ENCODE peak calls at places on chromosome 5, in nine cellular contexts. One of them, this sample, is unnamed.

GRCh38 chr5:76165029-76165428 is 81.8 kb downstream of the SV2C start:
- DNase-seq in IMR-90: no peak
- DNase-seq in WERI-Rb-1: no peak
- DNase-seq in adrenal gland: no peak
- DNase-seq in PC-3: no peak
- DNase-seq in right lobe of liver: no peak
- DNase-seq in spleen: no peak
- DNase-seq in psoas muscle: no peak
- DNase-seq in Caco-2: no peak
- DNase-seq in this sample: no peak

GRCh38 chr5:119458911-119459632 is 6.8 kb downstream of the HSD17B4 start:
- DNase-seq in IMR-90: no peak
- DNase-seq in WERI-Rb-1: no peak
- DNase-seq in adrenal gland: no peak
- DNase-seq in PC-3: no peak
- DNase-seq in right lobe of liver: no peak
- DNase-seq in spleen: no peak
- DNase-seq in psoas muscle: no peak
- DNase-seq in Caco-2: no peak
- DNase-seq in this sample: no peak

GRCh38 chr5:171269717-171270116 is 39.3 kb upstream of the TLX3 start:
- DNase-seq in IMR-90: peak; percentile 72
- DNase-seq in WERI-Rb-1: no peak
- DNase-seq in adrenal gland: no peak
- DNase-seq in PC-3: no peak
- DNase-seq in right lobe of liver: no peak
- DNase-seq in spleen: no peak
- DNase-seq in psoas muscle: no peak
- DNase-seq in Caco-2: no peak
- DNase-seq in this sample: no peak

GRCh38 chr5:150780180-150780692 is 1.7 kb downstream of the SMIM3 start:
- DNase-seq in IMR-90: peak; percentile 79
- DNase-seq in WERI-Rb-1: no peak
- DNase-seq in adrenal gland: peak; percentile 46
- DNase-seq in PC-3: no peak
- DNase-seq in right lobe of liver: no peak
- DNase-seq in spleen: no peak
- DNase-seq in psoas muscle: peak; percentile 46
- DNase-seq in Caco-2: no peak
- DNase-seq in this sample: peak; percentile 24

GRCh38 chr5:90221947-90222346 is 187.6 kb downstream of the CETN3 start:
- DNase-seq in IMR-90: peak; percentile 16
- DNase-seq in WERI-Rb-1: no peak
- DNase-seq in adrenal gland: no peak
- DNase-seq in PC-3: peak; percentile 96
- DNase-seq in right lobe of liver: no peak
- DNase-seq in spleen: no peak
- DNase-seq in psoas muscle: no peak
- DNase-seq in Caco-2: no peak
- DNase-seq in this sample: no peak

GRCh38 chr5:153919161-153919560 is 119.5 kb downstream of the FAM114A2 start:
- DNase-seq in IMR-90: no peak
- DNase-seq in WERI-Rb-1: no peak
- DNase-seq in adrenal gland: no peak
- DNase-seq in PC-3: no peak
- DNase-seq in right lobe of liver: no peak
- DNase-seq in spleen: no peak
- DNase-seq in psoas muscle: no peak
- DNase-seq in Caco-2: no peak
- DNase-seq in this sample: no peak

GRCh38 chr5:55232194-55232984 is 1.0 kb downstream of the CCNO start:
- DNase-seq in IMR-90: no peak
- DNase-seq in WERI-Rb-1: peak; percentile 67
- DNase-seq in adrenal gland: no peak
- DNase-seq in PC-3: peak; percentile 61
- DNase-seq in right lobe of liver: no peak
- DNase-seq in spleen: peak; percentile 73
- DNase-seq in psoas muscle: no peak
- DNase-seq in Caco-2: peak; percentile 62
- DNase-seq in this sample: no peak

GRCh38 chr5:39014544-39014943 is 59.7 kb downstream of the RICTOR start:
- DNase-seq in IMR-90: peak; percentile 97
- DNase-seq in WERI-Rb-1: no peak
- DNase-seq in adrenal gland: no peak
- DNase-seq in PC-3: no peak
- DNase-seq in right lobe of liver: no peak
- DNase-seq in spleen: no peak
- DNase-seq in psoas muscle: no peak
- DNase-seq in Caco-2: no peak
- DNase-seq in this sample: no peak

GRCh38 chr5:136200130-136200529 is 7.2 kb upstream of the SMIM32 start:
- DNase-seq in IMR-90: no peak
- DNase-seq in WERI-Rb-1: no peak
- DNase-seq in adrenal gland: no peak
- DNase-seq in PC-3: no peak
- DNase-seq in right lobe of liver: no peak
- DNase-seq in spleen: no peak
- DNase-seq in psoas muscle: no peak
- DNase-seq in Caco-2: no peak
- DNase-seq in this sample: no peak

GRCh38 chr5:35990524-35990923 is 666 bp downstream of the UGT3A1 start:
- DNase-seq in IMR-90: no peak
- DNase-seq in WERI-Rb-1: peak; percentile 34
- DNase-seq in adrenal gland: no peak
- DNase-seq in PC-3: no peak
- DNase-seq in right lobe of liver: peak; percentile 76
- DNase-seq in spleen: no peak
- DNase-seq in psoas muscle: no peak
- DNase-seq in Caco-2: no peak
- DNase-seq in this sample: no peak

GRCh38 chr5:132203464-132203818 is 24.2 kb downstream of the P4HA2 start:
- DNase-seq in IMR-90: peak; percentile 56
- DNase-seq in WERI-Rb-1: no peak
- DNase-seq in adrenal gland: no peak
- DNase-seq in PC-3: no peak
- DNase-seq in right lobe of liver: no peak
- DNase-seq in spleen: no peak
- DNase-seq in psoas muscle: no peak
- DNase-seq in Caco-2: no peak
- DNase-seq in this sample: no peak

GRCh38 chr5:171162602-171163001 is 146.4 kb upstream of the TLX3 start:
- DNase-seq in IMR-90: peak; percentile 25
- DNase-seq in WERI-Rb-1: peak; percentile 75
- DNase-seq in adrenal gland: no peak
- DNase-seq in PC-3: peak; percentile 46
- DNase-seq in right lobe of liver: no peak
- DNase-seq in spleen: no peak
- DNase-seq in psoas muscle: no peak
- DNase-seq in Caco-2: peak; percentile 30
- DNase-seq in this sample: no peak

GRCh38 chr5:7714697-7715096 is 136.2 kb downstream of the CFAP90 start:
- DNase-seq in IMR-90: no peak
- DNase-seq in WERI-Rb-1: no peak
- DNase-seq in adrenal gland: no peak
- DNase-seq in PC-3: no peak
- DNase-seq in right lobe of liver: no peak
- DNase-seq in spleen: no peak
- DNase-seq in psoas muscle: no peak
- DNase-seq in Caco-2: no peak
- DNase-seq in this sample: no peak

GRCh38 chr5:140324041-140324833 is 21.3 kb upstream of the PFDN1 start:
- DNase-seq in IMR-90: peak; percentile 59
- DNase-seq in WERI-Rb-1: no peak
- DNase-seq in adrenal gland: no peak
- DNase-seq in PC-3: peak; percentile 54
- DNase-seq in right lobe of liver: no peak
- DNase-seq in spleen: no peak
- DNase-seq in psoas muscle: no peak
- DNase-seq in Caco-2: no peak
- DNase-seq in this sample: no peak

GRCh38 chr5:141570655-141571054 is 48.1 kb downstream of the DIAPH1 start:
- DNase-seq in IMR-90: no peak
- DNase-seq in WERI-Rb-1: no peak
- DNase-seq in adrenal gland: no peak
- DNase-seq in PC-3: no peak
- DNase-seq in right lobe of liver: no peak
- DNase-seq in spleen: no peak
- DNase-seq in psoas muscle: no peak
- DNase-seq in Caco-2: no peak
- DNase-seq in this sample: no peak

GRCh38 chr5:147240266-147240985 is 5.6 kb downstream of the STK32A start:
- DNase-seq in IMR-90: no peak
- DNase-seq in WERI-Rb-1: no peak
- DNase-seq in adrenal gland: no peak
- DNase-seq in PC-3: no peak
- DNase-seq in right lobe of liver: no peak
- DNase-seq in spleen: no peak
- DNase-seq in psoas muscle: no peak
- DNase-seq in Caco-2: no peak
- DNase-seq in this sample: no peak

GRCh38 chr5:143399616-143400540 is 3.6 kb downstream of the NR3C1 start:
- DNase-seq in IMR-90: no peak
- DNase-seq in WERI-Rb-1: no peak
- DNase-seq in adrenal gland: no peak
- DNase-seq in PC-3: no peak
- DNase-seq in right lobe of liver: no peak
- DNase-seq in spleen: no peak
- DNase-seq in psoas muscle: no peak
- DNase-seq in Caco-2: no peak
- DNase-seq in this sample: no peak
- H3K4me3 ChIP-seq in IMR-90: peak overlapping the region; percentile 97
- H3K4me3 ChIP-seq in WERI-Rb-1: no peak overlapping the region
- H3K4me3 ChIP-seq in adrenal gland: no peak overlapping the region
- H3K4me3 ChIP-seq in PC-3: peak overlapping the region; percentile 92
- H3K4me3 ChIP-seq in right lobe of liver: peak overlapping the region; percentile 6
- H3K4me3 ChIP-seq in spleen: peak overlapping the region; percentile 89
- H3K4me3 ChIP-seq in psoas muscle: peak overlapping the region; percentile 93
- H3K4me3 ChIP-seq in Caco-2: no peak overlapping the region
- H3K4me3 ChIP-seq in this sample: peak overlapping the region; percentile 93

DNA sequence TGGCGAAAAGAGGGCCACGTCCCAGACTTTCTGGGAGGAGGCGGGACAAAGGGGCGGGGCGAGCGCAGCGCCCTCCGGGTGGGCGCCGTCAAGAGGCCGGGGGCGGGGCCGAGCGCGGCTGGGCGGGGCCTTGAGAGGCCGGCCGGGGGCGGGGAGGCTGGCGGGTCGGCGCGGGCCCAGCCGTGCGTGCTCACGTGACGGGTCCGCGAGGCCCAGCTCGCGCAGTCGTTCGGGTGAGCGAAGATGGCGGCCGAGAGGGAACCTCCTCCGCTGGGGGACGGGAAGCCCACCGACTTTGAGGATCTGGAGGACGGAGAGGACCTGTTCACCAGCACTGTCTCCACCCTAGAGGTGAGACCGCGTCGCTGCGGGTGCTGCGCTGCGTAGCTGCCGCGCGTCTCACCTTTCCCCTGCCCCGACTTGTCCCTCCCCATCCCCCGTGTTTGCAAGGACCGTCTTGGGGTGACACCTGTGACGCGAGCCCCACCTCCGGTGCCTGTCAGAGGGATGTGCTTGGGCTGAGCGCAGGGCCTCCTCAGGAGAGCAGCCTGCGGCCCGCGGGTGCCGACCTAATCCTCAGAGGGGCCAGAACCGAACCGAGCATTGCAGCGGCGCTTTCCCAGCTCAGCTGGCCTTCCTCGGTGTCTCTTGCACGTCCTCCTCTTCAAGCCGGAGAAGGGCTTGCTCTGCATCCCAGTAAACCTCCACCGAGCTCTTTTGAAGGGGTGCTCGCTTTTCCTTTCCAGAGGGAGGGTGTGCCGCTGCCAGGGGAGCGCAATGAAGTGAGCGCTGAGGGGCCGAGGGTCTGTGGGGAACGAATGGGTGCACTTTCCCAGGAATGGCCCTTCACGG is at the start of gene SNX2:
- DNase-seq in IMR-90: peak; percentile 76
- DNase-seq in WERI-Rb-1: peak; percentile 88
- DNase-seq in adrenal gland: peak; percentile 92
- DNase-seq in PC-3: peak; percentile 85
- DNase-seq in right lobe of liver: peak; percentile 97
- DNase-seq in spleen: peak; percentile 98
- DNase-seq in psoas muscle: peak; percentile 95
- DNase-seq in Caco-2: peak; percentile 94
- DNase-seq in this sample: peak; percentile 89
- TF ChIP-seq CTCF in IMR-90: no peak
- TF ChIP-seq CTCF in WERI-Rb-1: peak; percentile 35
- TF ChIP-seq CTCF in adrenal gland: peak; percentile 46
- TF ChIP-seq CTCF in PC-3: peak; percentile 22
- TF ChIP-seq CTCF in right lobe of liver: no peak
- TF ChIP-seq CTCF in spleen: peak; percentile 26
- TF ChIP-seq CTCF in psoas muscle: peak; percentile 34
- TF ChIP-seq CTCF in Caco-2: peak; percentile 28
- TF ChIP-seq CTCF in this sample: peak; percentile 38

DNA sequence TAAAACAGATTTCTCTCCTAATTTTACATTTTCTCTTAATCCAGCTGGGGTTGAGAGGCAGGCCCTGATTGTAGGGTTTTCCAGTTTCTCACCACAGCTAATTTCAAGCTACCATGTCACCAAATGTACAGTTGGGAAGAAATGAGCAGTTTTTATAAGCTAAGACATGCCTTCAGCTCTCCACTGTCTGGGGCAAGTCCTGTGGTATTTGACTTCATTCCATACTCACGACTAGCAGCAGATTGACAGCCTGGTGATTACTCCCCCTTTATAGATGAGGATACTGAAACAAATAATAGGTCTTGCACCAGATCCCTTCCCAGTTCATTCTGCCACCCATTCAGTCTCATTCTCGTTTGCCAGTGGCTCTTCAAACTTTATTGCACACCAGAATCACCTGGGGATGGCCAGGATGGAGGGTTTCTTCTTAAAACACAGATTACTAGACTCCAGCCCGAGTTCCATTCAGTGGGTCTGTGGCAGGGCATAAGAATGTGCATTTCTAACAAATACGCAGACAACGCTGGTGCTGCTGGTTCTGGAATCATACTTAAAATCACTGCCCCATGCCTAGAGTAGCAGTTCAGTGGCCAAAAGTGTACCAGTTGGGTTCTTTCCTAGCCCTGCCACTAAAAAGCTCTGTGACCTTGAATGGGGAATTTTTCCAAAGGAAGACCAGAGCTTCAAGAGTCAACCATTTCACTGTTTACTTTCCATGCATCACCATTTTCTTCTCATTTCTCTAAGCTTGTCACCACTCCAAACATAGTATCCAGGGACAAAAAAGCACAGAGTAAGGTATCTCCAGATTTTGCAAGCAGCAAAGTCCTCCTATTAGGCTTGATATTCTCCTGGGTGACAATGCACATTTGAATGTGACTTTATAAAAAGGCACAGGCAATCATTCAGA is 64.3 kb downstream of the CSNK1A1 start:
- DNase-seq in IMR-90: peak; percentile 70
- DNase-seq in WERI-Rb-1: no peak
- DNase-seq in adrenal gland: peak; percentile 15
- DNase-seq in PC-3: peak; percentile 70
- DNase-seq in right lobe of liver: no peak
- DNase-seq in spleen: no peak
- DNase-seq in psoas muscle: no peak
- DNase-seq in Caco-2: peak; percentile 34
- DNase-seq in this sample: no peak
- H3K9me3 ChIP-seq in IMR-90: no peaks in the 10 kb centered on the region
- H3K9me3 ChIP-seq in WERI-Rb-1: no peaks in the 10 kb centered on the region
- H3K9me3 ChIP-seq in adrenal gland: no peaks in the 10 kb centered on the region
- H3K9me3 ChIP-seq in PC-3: no peaks in the 10 kb centered on the region
- H3K9me3 ChIP-seq in right lobe of liver: no peaks in the 10 kb centered on the region
- H3K9me3 ChIP-seq in spleen: no peaks in the 10 kb centered on the region
- H3K9me3 ChIP-seq in psoas muscle: no peaks in the 10 kb centered on the region
- H3K9me3 ChIP-seq in Caco-2: no peaks in the 10 kb centered on the region
- H3K9me3 ChIP-seq in this sample: no peaks in the 10 kb centered on the region

GRCh38 chr5:111407562-111407961 is 104.8 kb downstream of the STARD4 start:
- DNase-seq in IMR-90: no peak
- DNase-seq in WERI-Rb-1: no peak
- DNase-seq in adrenal gland: no peak
- DNase-seq in PC-3: no peak
- DNase-seq in right lobe of liver: no peak
- DNase-seq in spleen: no peak
- DNase-seq in psoas muscle: no peak
- DNase-seq in Caco-2: no peak
- DNase-seq in this sample: no peak
- H3K4me3 ChIP-seq in IMR-90: no peak overlapping the region
- H3K4me3 ChIP-seq in WERI-Rb-1: no peak overlapping the region
- H3K4me3 ChIP-seq in adrenal gland: no peak overlapping the region
- H3K4me3 ChIP-seq in PC-3: no peak overlapping the region
- H3K4me3 ChIP-seq in right lobe of liver: no peak overlapping the region
- H3K4me3 ChIP-seq in spleen: no peak overlapping the region
- H3K4me3 ChIP-seq in psoas muscle: no peak overlapping the region
- H3K4me3 ChIP-seq in Caco-2: no peak overlapping the region
- H3K4me3 ChIP-seq in this sample: no peak overlapping the region

This sample was measured in thoracic aorta.